ENCODE peak calls at places on chromosomes 11 and 22, in six cellular contexts. U is stimulated activated CD4-positive, alpha-beta T cell treated with anti-CD3 and anti-CD28 coated beads, Interleukin-2, amount 100 ng/mL, for 48 hours; Q is pons; T is GM12891; I is hippocampal formation; Y is NCI-H1694. S is an unnamed sample.

GRCh38 chr11:125129316-125129990 is 18.0 kb upstream of the TMEM218 start:
- DNase-seq in Q (no peak), Y (no peak), I (no peak), T (no peak), U (no peak), S (no peak)

GRCh38 chr11:115145316-115145715 is 358.9 kb downstream of the CADM1 start:
- DNase-seq in U (no peak), Q (no peak), I (no peak), Y (no peak), T (no peak), S (no peak)

GRCh38 chr11:9600651-9601040 is 27.2 kb downstream of the WEE1 start:
- DNase-seq in U (no peak), I (no peak), Y (no peak), T (no peak), Q (no peak), S (no peak)

GRCh38 chr11:66100272-66101037 is 30.4 kb downstream of the PACS1 start:
- DNase-seq in I (peak), Y (peak), Q (peak), T (peak), U (peak), S (peak)

GRCh38 chr22:23419931-23420330 is 160.2 kb downstream of the IGLL1 start:
- DNase-seq in I (no peak), T (no peak), Y (no peak), U (no peak), Q (no peak), S (no peak)

GRCh38 chr22:19871023-19871844 is 16.6 kb upstream of the GNB1L start:
- DNase-seq in Q (no peak), T (no peak), I (no peak), Y (no peak), U (no peak), S (no peak)

GRCh38 chr11:113457784-113458183 is 17.4 kb downstream of the DRD2 start:
- DNase-seq in I (no peak), Q (no peak), Y (peak), U (no peak), T (no peak), S (no peak)

GRCh38 chr11:74444173-74444832 is 23.0 kb downstream of the KCNE3 start:
- DNase-seq in U (no peak), T (no peak), Y (no peak), Q (no peak), I (no peak), S (no peak)

GRCh38 chr22:40342521-40342920 is 3.8 kb upstream of the ADSL start:
- DNase-seq in Y (no peak), I (no peak), U (no peak), Q (no peak), T (no peak), S (no peak)

GRCh38 chr22:30697975-30698374 is 3.3 kb downstream of the OSBP2 start:
- DNase-seq in Q (no peak), Y (no peak), T (no peak), U (no peak), I (no peak), S (no peak)

GRCh38 chr11:1305558-1306056 is 3.8 kb downstream of the TOLLIP start:
- DNase-seq in T (no peak), Y (no peak), I (no peak), Q (no peak), U (no peak), S (no peak)

GRCh38 chr22:31556627-31557203 is 60.4 kb downstream of the SFI1 start:
- DNase-seq in I (no peak), U (no peak), Y (peak), Q (peak), T (no peak), S (no peak)

GRCh38 chr11:93025558-93026255 is 56.3 kb downstream of the MTNR1B start:
- DNase-seq in I (no peak), T (no peak), U (no peak), Q (no peak), Y (no peak), S (no peak)

GRCh38 chr11:112216591-112217105 is 9.6 kb upstream of the PTS start:
- DNase-seq in T (no peak), Q (no peak), I (no peak), Y (no peak), U (no peak), S (no peak)

GRCh38 chr11:6557761-6558674 is 45.4 kb downstream of the RRP8 start:
- DNase-seq in Q (no peak), I (no peak), T (no peak), Y (no peak), U (no peak), S (no peak)

GRCh38 chr11:134223066-134223465 is 701 bp downstream of the NCAPD3 start:
- DNase-seq in T (no peak), Y (no peak), I (no peak), U (peak), Q (no peak), S (no peak)

GRCh38 chr11:5380740-5381342 is 2.8 kb upstream of the OR51M1 start:
- DNase-seq in T (peak), I (peak), Q (peak), Y (no peak), U (peak), S (no peak)

GRCh38 chr11:79052539-79052938 is 388.3 kb downstream of the TENM4 start:
- DNase-seq in Y (no peak), Q (peak), U (no peak), T (no peak), I (no peak), S (no peak)

GRCh38 chr11:124172076-124172475 is 11.1 kb upstream of the OR10D3 start:
- DNase-seq in U (no peak), I (no peak), T (no peak), Y (peak), Q (no peak), S (no peak)